ENCODE peak calls at places on chromosomes 16 and 17, in six cellular contexts. R is PC-9, V is PC-3, J is H9, K is IMR-90, G is fibroblast of lung. O is an unnamed sample. For H4K20me1, the result is how much of the 10 kb centered on the place peaks cover.

GRCh38 chr16:75256871-75257343 is 5.5 kb upstream of the BCAR1 start:
- DNase-seq in K (peak), V (no peak), G (peak), R (no peak), J (peak), O (no peak)

GRCh38 chr17:1010086-1010450 is 13.1 kb downstream of the TIMM22 start:
- DNase-seq in R (no peak), G (no peak), J (no peak), K (no peak), V (no peak), O (no peak)

GRCh38 chr16:67459066-67459857 is 21.7 kb downstream of the ATP6V0D1 start:
- DNase-seq in R (no peak), V (no peak), G (no peak), K (no peak), J (no peak), O (no peak)

GRCh38 chr16:6684076-6684673 is 648.5 kb upstream of the RBFOX1 start:
- DNase-seq in J (no peak), R (no peak), G (no peak), K (no peak), V (peak), O (peak)

GRCh38 chr16:54166342-54166865 is 120.2 kb downstream of the IRX3 start:
- DNase-seq in K (no peak), V (no peak), R (no peak), G (no peak), J (no peak), O (no peak)

GRCh38 chr16:48334325-48334724 is 50.9 kb downstream of the SIAH1 start:
- DNase-seq in K (no peak), R (no peak), J (peak), V (no peak), G (no peak), O (no peak)

GRCh38 chr16:74073471-74073870 is 223.1 kb upstream of the PSMD7 start:
- DNase-seq in R (no peak), K (peak), G (no peak), V (no peak), J (no peak), O (no peak)

GRCh38 chr17:18109935-18110334 is 1.4 kb downstream of the MYO15A start:
- DNase-seq in R (no peak), J (no peak), K (no peak), G (no peak), V (no peak), O (no peak)

GRCh38 chr16:55835578-55835977 is 2.7 kb upstream of the CES1 start:
- DNase-seq in R (no peak), V (no peak), J (no peak), K (no peak), G (no peak), O (no peak)

GRCh38 chr17:48483471-48484131 is 47.2 kb downstream of the HOXB1 start:
- DNase-seq in V (peak), G (peak), J (no peak), R (peak), K (peak), O (peak)

GRCh38 chr16:27305342-27305741 is 8.4 kb upstream of the IL4R start:
- DNase-seq in V (no peak), G (no peak), K (no peak), J (no peak), R (no peak), O (no peak)

GRCh38 chr16:50666658-50667496 is 14.2 kb downstream of the SNX20 start:
- DNase-seq in K (no peak), R (no peak), G (no peak), V (no peak), J (peak), O (no peak)

GRCh38 chr17:45225051-45225700 is 3.5 kb downstream of the FMNL1 start:
- DNase-seq in G (no peak), K (no peak), R (no peak), J (peak), V (peak), O (peak)

DNA sequence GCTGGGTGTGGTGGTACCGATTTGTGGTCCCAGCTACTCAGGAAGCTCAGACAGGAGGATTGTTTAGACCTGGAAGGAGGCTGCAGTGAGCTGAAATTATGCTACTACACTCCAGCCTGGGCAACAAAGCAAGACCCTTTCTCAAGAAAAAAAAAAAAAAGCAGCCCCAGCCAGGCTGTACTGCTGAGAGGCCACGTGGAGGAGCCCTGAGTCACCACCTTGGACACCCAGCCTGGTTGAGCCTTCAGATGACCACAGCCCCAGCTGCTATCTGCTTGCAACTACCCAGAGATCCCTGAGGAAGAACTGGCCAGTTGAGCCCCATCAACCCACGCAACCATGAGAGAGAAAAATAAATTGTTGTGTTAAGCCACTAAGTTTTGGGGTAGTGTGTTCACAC is 23.6 kb upstream of the GPRC5C start:
- DNase-seq in K (no peak), J (no peak), R (peak), V (peak), G (peak), O (peak)
- TF ChIP-seq CTCF in K (no peak), J (peak), R (peak), V (peak), G (no peak), O (no peak)

GRCh38 chr16:84975522-84975921 is 35.8 kb downstream of the ZDHHC7 start:
- DNase-seq in V (no peak), K (no peak), G (no peak), J (no peak), R (no peak), O (no peak)
- H4K20me1 ChIP-seq in V (under half), K (under half), G (under half), J (under half), R (under half), O (under half)

DNA sequence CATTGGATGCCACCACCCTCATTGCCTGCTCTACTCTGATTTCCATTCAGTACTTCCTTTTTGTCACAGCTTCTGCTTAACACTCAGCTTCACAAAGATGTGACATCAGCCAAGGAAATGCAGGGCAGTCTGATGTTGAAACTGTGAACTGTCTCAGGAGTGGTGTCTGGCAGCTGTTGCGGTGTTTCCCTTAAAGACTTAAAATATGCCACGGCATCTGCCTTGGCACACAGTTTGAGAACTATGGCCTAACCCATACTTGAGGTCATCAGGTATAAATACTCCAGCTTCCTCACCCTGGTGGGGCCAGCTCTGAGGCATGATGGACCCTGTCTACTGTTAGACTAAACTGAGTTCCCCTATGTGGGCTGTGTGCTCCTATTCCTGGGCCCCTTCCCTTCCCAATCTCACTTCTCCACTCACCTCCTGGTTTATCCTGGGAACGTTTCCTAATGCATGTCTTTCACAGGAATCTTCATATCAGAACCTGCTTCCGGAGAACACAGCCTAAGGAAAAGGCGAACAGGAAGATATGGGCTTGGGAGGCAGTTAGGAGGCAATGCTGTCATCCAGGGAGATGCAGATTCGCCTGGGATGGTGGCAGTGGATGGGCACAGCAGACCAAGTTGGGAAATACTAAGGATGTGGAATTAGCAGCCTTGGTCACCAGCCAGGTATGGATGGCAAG is 96.5 kb downstream of the WSCD1 start:
- DNase-seq in V (no peak), R (no peak), G (no peak), J (peak), K (no peak), O (no peak)
- H3K4me2 ChIP-seq in V (no peak), R (no peak), G (no peak), J (no peak), K (no peak), O (no peak)

GRCh38 chr16:29864205-29864604 is 1.2 kb upstream of the CDIPT start:
- DNase-seq in V (no peak), K (no peak), J (no peak), G (no peak), R (no peak), O (no peak)

GRCh38 chr16:29860218-29860617 is 2.8 kb downstream of the CDIPT start:
- DNase-seq in V (no peak), J (no peak), G (no peak), K (no peak), R (no peak), O (no peak)

GRCh38 chr16:29863669-29863984 is 601 bp upstream of the CDIPT start:
- DNase-seq in G (no peak), R (no peak), K (no peak), J (no peak), V (no peak), O (no peak)

GRCh38 chr16:29862884-29863668 is at the start of gene CDIPT:
- DNase-seq in J (peak), G (peak), V (peak), K (peak), R (peak), O (peak)

GRCh38 chr16:29862383-29862883 is 593 bp downstream of the CDIPT start:
- DNase-seq in G (no peak), J (no peak), V (peak), R (no peak), K (no peak), O (peak)
- TF ChIP-seq CTCF in G (peak), J (no peak), V (no peak), R (peak), K (peak), O (no peak)

DNA sequence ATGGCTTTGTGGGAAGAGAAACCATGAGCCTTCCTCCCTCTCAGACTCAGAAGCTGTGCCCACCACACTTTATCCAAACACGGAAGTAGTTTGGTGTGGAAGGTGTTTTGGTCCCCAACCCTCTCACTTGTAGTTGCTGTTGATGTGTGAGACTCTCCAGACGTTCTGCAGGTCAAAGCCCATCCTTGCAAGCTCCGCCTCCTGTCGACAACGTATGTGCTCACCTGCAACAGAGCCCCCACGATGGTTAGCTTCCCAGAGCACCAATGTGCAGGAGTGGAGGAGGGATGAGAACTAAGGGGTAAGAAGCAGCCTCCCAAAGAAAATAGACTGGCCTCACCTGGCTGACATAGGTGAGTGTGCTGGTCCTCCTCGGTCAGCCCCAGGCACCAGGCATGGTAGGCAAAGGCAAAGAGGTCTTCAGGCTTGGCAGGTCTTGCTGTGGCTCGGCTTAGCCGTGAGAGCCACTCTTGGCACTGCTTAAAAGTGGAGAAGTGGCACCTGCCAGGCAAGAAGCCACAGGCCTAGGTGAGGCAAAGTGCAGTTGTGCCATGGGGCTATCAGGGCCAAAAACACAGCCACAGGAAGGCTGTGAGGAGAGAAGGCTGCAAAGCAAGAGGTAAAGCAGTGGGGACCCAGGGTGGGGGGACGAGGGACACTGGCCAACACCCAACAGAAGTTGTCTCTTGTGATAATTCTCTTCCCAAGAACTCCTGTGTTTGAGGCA is 5.9 kb downstream of the MTMR4 start:
- DNase-seq in V (no peak), R (peak), J (no peak), K (no peak), G (no peak), O (no peak)
- H4K20me1 ChIP-seq in V (under half), R (under half), J (under half), K (under half), G (under half), O (under half)

DNA sequence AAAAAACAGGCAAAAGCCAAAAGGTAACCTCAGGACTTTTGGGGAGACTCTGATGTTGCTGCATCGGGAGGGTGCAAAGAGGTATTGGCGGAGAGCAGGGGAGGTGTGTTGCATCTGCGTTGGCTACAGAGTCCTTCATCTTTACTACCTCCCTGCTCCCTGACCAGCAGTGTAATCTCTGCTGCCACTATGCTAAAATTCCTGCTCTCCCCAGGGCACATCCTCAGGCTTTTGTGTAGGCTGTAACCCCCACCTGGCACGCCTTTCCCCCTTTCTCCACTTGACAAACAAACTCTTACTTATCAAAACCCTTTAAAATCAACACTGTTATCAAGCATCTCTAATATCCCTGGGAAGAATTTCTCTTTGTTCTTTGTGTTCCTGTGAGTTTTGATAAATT is 435.3 kb downstream of the HAPSTR1 start:
- DNase-seq in V (no peak), G (no peak), R (no peak), J (peak), K (no peak), O (no peak)
- H3K4me2 ChIP-seq in V (no peak), G (no peak), R (no peak), J (peak), K (no peak), O (no peak)

GRCh38 chr16:21302898-21303528 is 24.9 kb upstream of the CRYM start:
- DNase-seq in K (peak), R (peak), V (peak), G (peak), J (no peak), O (peak)

GRCh38 chr16:21302454-21302853 is 24.4 kb upstream of the CRYM start:
- DNase-seq in K (peak), R (no peak), V (no peak), J (no peak), G (no peak), O (peak)

GRCh38 chr16:21301895-21302291 is 23.8 kb upstream of the CRYM start:
- DNase-seq in R (no peak), G (no peak), V (peak), J (no peak), K (peak), O (no peak)

GRCh38 chr16:21300309-21301167 is 22.4 kb upstream of the CRYM start:
- DNase-seq in V (peak), J (peak), K (peak), G (peak), R (peak), O (peak)

DNA sequence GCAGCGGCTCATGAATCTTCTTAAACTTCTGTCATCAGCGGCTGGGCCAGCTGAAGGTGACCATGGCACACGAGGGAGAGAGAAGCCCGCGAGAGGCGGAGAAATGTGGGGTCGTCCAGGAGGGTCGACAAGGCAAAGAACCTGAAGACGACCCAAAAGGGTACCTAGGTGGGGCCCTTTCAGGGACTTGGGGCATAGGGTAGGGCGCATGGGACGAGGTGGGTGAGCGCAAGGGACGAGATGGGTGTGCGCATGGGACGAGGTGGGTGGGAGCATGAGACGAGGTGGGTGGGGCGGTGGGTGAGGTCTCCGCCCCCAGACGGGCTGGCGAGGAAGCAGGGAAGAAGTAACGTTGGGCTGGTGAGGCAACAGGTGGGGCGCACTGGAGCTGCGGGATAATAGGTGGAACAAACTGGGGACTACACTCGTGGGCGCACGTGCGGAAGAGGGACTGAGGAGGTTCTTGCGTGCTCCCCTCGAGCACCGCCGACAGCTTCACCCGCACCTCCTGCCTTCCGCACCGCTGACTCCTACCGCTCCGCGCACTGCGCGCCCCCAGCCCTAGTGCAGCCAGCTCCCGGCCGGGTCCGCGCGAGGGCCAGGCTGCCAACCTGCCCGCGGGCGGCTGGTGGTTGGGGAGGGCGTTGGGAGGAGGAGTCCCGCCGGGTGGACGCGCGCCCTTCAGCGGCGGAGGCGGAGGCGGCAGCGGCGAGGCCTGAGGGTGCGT is 23.2 kb upstream of the CRYM start:
- DNase-seq in R (peak), G (peak), K (peak), J (peak), V (peak), O (peak)
- TF ChIP-seq CTCF in R (no peak), G (no peak), K (peak), J (peak), V (peak), O (no peak)

DNA sequence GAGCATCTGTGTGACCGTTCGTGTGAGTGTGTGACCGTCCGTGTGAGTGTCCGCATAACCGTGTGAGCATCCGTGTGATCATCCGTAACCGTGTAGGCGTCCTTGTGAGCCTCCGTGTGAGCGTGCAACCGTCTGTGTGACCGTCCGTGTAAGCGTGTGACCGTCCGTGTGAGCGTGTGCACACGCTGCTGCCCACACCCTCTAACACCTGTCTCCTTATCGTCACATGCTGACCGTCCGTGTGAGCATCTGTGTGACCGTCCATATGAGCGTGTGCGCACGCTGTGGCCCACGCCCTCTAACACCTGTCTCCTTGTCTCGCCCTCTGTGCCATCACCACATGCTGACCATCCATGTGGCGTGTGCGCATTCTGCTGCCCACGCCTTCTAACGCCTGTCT is 31.1 kb downstream of the NME3 start:
- DNase-seq in V (no peak), K (no peak), J (no peak), G (no peak), R (no peak), O (no peak)
- H4K20me1 ChIP-seq in V (under half), K (under half), J (under half), G (under half), R (under half), O (under half)

GRCh38 chr17:7982666-7983065 is 19.7 kb upstream of the GUCY2D start:
- DNase-seq in V (peak), K (peak), R (no peak), J (no peak), G (peak), O (no peak)

GRCh38 chr17:7977039-7977438 is 25.4 kb upstream of the GUCY2D start:
- DNase-seq in K (no peak), J (no peak), G (no peak), R (no peak), V (no peak), O (no peak)

GRCh38 chr17:7984904-7985303 is 17.5 kb upstream of the GUCY2D start:
- DNase-seq in G (no peak), R (no peak), J (no peak), K (no peak), V (no peak), O (no peak)

GRCh38 chr17:7977805-7978204 is 24.6 kb upstream of the GUCY2D start:
- DNase-seq in R (no peak), K (no peak), G (no peak), V (no peak), J (no peak), O (no peak)

GRCh38 chr17:7982171-7982570 is 20.2 kb upstream of the GUCY2D start:
- DNase-seq in K (peak), G (peak), R (peak), V (peak), J (peak), O (peak)
- H3K4me2 ChIP-seq in K (peak), G (no peak), R (peak), V (peak), J (no peak), O (peak)

O was measured in mammary epithelial cell.